ENCODE peak calls at places on chromosomes 12 and 14, in eight cellular contexts. One of them, this sample, is unnamed.

GRCh38 chr12:17334784-17335183 is 728.8 kb upstream of the LMO3 start:
- DNase-seq in GM04504: no peak
- DNase-seq in T follicular helper cell: no peak
- DNase-seq in foreskin keratinocyte: no peak
- DNase-seq in EL: no peak
- DNase-seq in iPS-NIHi11: no peak
- DNase-seq in IMR-90: no peak
- DNase-seq in activated T-cell treated with anti-CD3 and anti-CD28 coated beads, Interleukin-2, amount 50 U/mL, for 72 hours: no peak
- DNase-seq in this sample: no peak

GRCh38 chr12:63967781-63968180 is 123.3 kb downstream of the SRGAP1 start:
- DNase-seq in iPS-NIHi11: no peak
- DNase-seq in T follicular helper cell: no peak
- DNase-seq in GM04504: no peak
- DNase-seq in activated T-cell treated with anti-CD3 and anti-CD28 coated beads, Interleukin-2, amount 50 U/mL, for 72 hours: no peak
- DNase-seq in foreskin keratinocyte: peak
- DNase-seq in IMR-90: peak
- DNase-seq in EL: peak
- DNase-seq in this sample: peak

GRCh38 chr12:112916270-112916669 is 9.5 kb downstream of the OAS1 start:
- DNase-seq in foreskin keratinocyte: peak
- DNase-seq in T follicular helper cell: no peak
- DNase-seq in IMR-90: no peak
- DNase-seq in EL: peak
- DNase-seq in GM04504: no peak
- DNase-seq in iPS-NIHi11: no peak
- DNase-seq in activated T-cell treated with anti-CD3 and anti-CD28 coated beads, Interleukin-2, amount 50 U/mL, for 72 hours: no peak
- DNase-seq in this sample: peak

GRCh38 chr12:119835068-119835467 is 42.1 kb downstream of the CIT start:
- DNase-seq in foreskin keratinocyte: no peak
- DNase-seq in activated T-cell treated with anti-CD3 and anti-CD28 coated beads, Interleukin-2, amount 50 U/mL, for 72 hours: no peak
- DNase-seq in IMR-90: peak
- DNase-seq in EL: peak
- DNase-seq in iPS-NIHi11: peak
- DNase-seq in GM04504: no peak
- DNase-seq in T follicular helper cell: no peak
- DNase-seq in this sample: peak

GRCh38 chr12:14238224-14238792 is 127.2 kb upstream of the ATF7IP start:
- DNase-seq in foreskin keratinocyte: no peak
- DNase-seq in iPS-NIHi11: no peak
- DNase-seq in IMR-90: peak
- DNase-seq in GM04504: no peak
- DNase-seq in T follicular helper cell: no peak
- DNase-seq in EL: peak
- DNase-seq in activated T-cell treated with anti-CD3 and anti-CD28 coated beads, Interleukin-2, amount 50 U/mL, for 72 hours: no peak
- DNase-seq in this sample: peak

GRCh38 chr14:79177106-79177505 is 1006.9 kb downstream of the NRXN3 start:
- DNase-seq in T follicular helper cell: no peak
- DNase-seq in IMR-90: no peak
- DNase-seq in iPS-NIHi11: no peak
- DNase-seq in EL: no peak
- DNase-seq in GM04504: no peak
- DNase-seq in activated T-cell treated with anti-CD3 and anti-CD28 coated beads, Interleukin-2, amount 50 U/mL, for 72 hours: no peak
- DNase-seq in foreskin keratinocyte: no peak
- DNase-seq in this sample: no peak

GRCh38 chr12:52836042-52836466 is 1.9 kb upstream of the KRT79 start:
- DNase-seq in GM04504: no peak
- DNase-seq in iPS-NIHi11: no peak
- DNase-seq in foreskin keratinocyte: no peak
- DNase-seq in activated T-cell treated with anti-CD3 and anti-CD28 coated beads, Interleukin-2, amount 50 U/mL, for 72 hours: peak
- DNase-seq in T follicular helper cell: no peak
- DNase-seq in IMR-90: peak
- DNase-seq in EL: peak
- DNase-seq in this sample: peak

GRCh38 chr14:84789012-84789411 is 740.9 kb upstream of the FLRT2 start:
- DNase-seq in activated T-cell treated with anti-CD3 and anti-CD28 coated beads, Interleukin-2, amount 50 U/mL, for 72 hours: no peak
- DNase-seq in foreskin keratinocyte: no peak
- DNase-seq in IMR-90: no peak
- DNase-seq in iPS-NIHi11: no peak
- DNase-seq in EL: no peak
- DNase-seq in T follicular helper cell: no peak
- DNase-seq in GM04504: no peak
- DNase-seq in this sample: no peak

GRCh38 chr12:128853321-128854197 is at the start of gene GLT1D1:
- DNase-seq in T follicular helper cell: no peak
- DNase-seq in foreskin keratinocyte: no peak
- DNase-seq in IMR-90: no peak
- DNase-seq in GM04504: no peak
- DNase-seq in iPS-NIHi11: peak
- DNase-seq in EL: no peak
- DNase-seq in activated T-cell treated with anti-CD3 and anti-CD28 coated beads, Interleukin-2, amount 50 U/mL, for 72 hours: no peak
- DNase-seq in this sample: no peak

GRCh38 chr14:79293482-79293881 is 917.8 kb downstream of the DIO2 start:
- DNase-seq in IMR-90: peak
- DNase-seq in EL: no peak
- DNase-seq in foreskin keratinocyte: no peak
- DNase-seq in activated T-cell treated with anti-CD3 and anti-CD28 coated beads, Interleukin-2, amount 50 U/mL, for 72 hours: no peak
- DNase-seq in T follicular helper cell: no peak
- DNase-seq in GM04504: no peak
- DNase-seq in iPS-NIHi11: peak
- DNase-seq in this sample: no peak

GRCh38 chr14:103250181-103250580 is 83.9 kb upstream of the EIF5 start:
- DNase-seq in T follicular helper cell: no peak
- DNase-seq in activated T-cell treated with anti-CD3 and anti-CD28 coated beads, Interleukin-2, amount 50 U/mL, for 72 hours: no peak
- DNase-seq in iPS-NIHi11: no peak
- DNase-seq in GM04504: no peak
- DNase-seq in foreskin keratinocyte: no peak
- DNase-seq in IMR-90: no peak
- DNase-seq in EL: no peak
- DNase-seq in this sample: no peak

GRCh38 chr12:12684375-12685106 is 11.4 kb downstream of the GPR19 start:
- DNase-seq in foreskin keratinocyte: peak
- DNase-seq in GM04504: no peak
- DNase-seq in IMR-90: peak
- DNase-seq in iPS-NIHi11: peak
- DNase-seq in EL: peak
- DNase-seq in T follicular helper cell: no peak
- DNase-seq in activated T-cell treated with anti-CD3 and anti-CD28 coated beads, Interleukin-2, amount 50 U/mL, for 72 hours: no peak
- DNase-seq in this sample: peak

GRCh38 chr14:97266653-97267052 is 469.5 kb downstream of the VRK1 start:
- DNase-seq in EL: no peak
- DNase-seq in activated T-cell treated with anti-CD3 and anti-CD28 coated beads, Interleukin-2, amount 50 U/mL, for 72 hours: no peak
- DNase-seq in T follicular helper cell: no peak
- DNase-seq in iPS-NIHi11: peak
- DNase-seq in GM04504: peak
- DNase-seq in foreskin keratinocyte: peak
- DNase-seq in IMR-90: no peak
- DNase-seq in this sample: peak

GRCh38 chr12:913919-914718 is 35.4 kb downstream of the RAD52 start:
- DNase-seq in foreskin keratinocyte: peak
- DNase-seq in iPS-NIHi11: no peak
- DNase-seq in GM04504: peak
- DNase-seq in activated T-cell treated with anti-CD3 and anti-CD28 coated beads, Interleukin-2, amount 50 U/mL, for 72 hours: no peak
- DNase-seq in IMR-90: peak
- DNase-seq in T follicular helper cell: no peak
- DNase-seq in EL: peak
- DNase-seq in this sample: peak

GRCh38 chr14:68734231-68734732 is 58.6 kb downstream of the ZFP36L1 start:
- DNase-seq in IMR-90: peak
- DNase-seq in iPS-NIHi11: no peak
- DNase-seq in EL: no peak
- DNase-seq in GM04504: no peak
- DNase-seq in T follicular helper cell: no peak
- DNase-seq in activated T-cell treated with anti-CD3 and anti-CD28 coated beads, Interleukin-2, amount 50 U/mL, for 72 hours: peak
- DNase-seq in foreskin keratinocyte: no peak
- DNase-seq in this sample: peak

GRCh38 chr12:121284551-121285390 is 11.7 kb downstream of the CAMKK2 start:
- DNase-seq in EL: no peak
- DNase-seq in activated T-cell treated with anti-CD3 and anti-CD28 coated beads, Interleukin-2, amount 50 U/mL, for 72 hours: no peak
- DNase-seq in T follicular helper cell: no peak
- DNase-seq in iPS-NIHi11: no peak
- DNase-seq in foreskin keratinocyte: no peak
- DNase-seq in GM04504: no peak
- DNase-seq in IMR-90: peak
- DNase-seq in this sample: no peak

GRCh38 chr12:100199347-100200136 is 1.1 kb upstream of the ACTR6 start:
- DNase-seq in activated T-cell treated with anti-CD3 and anti-CD28 coated beads, Interleukin-2, amount 50 U/mL, for 72 hours: peak
- DNase-seq in iPS-NIHi11: peak
- DNase-seq in IMR-90: no peak
- DNase-seq in GM04504: no peak
- DNase-seq in T follicular helper cell: peak
- DNase-seq in foreskin keratinocyte: peak
- DNase-seq in EL: peak
- DNase-seq in this sample: peak

GRCh38 chr12:80226576-80226975 is 127.2 kb downstream of the OTOGL start:
- DNase-seq in GM04504: no peak
- DNase-seq in EL: peak
- DNase-seq in foreskin keratinocyte: peak
- DNase-seq in iPS-NIHi11: no peak
- DNase-seq in T follicular helper cell: no peak
- DNase-seq in IMR-90: peak
- DNase-seq in activated T-cell treated with anti-CD3 and anti-CD28 coated beads, Interleukin-2, amount 50 U/mL, for 72 hours: no peak
- DNase-seq in this sample: peak

GRCh38 chr12:96427269-96427729 is 27.1 kb upstream of the CDK17 start:
- DNase-seq in EL: peak
- DNase-seq in IMR-90: peak
- DNase-seq in GM04504: peak
- DNase-seq in T follicular helper cell: no peak
- DNase-seq in iPS-NIHi11: no peak
- DNase-seq in activated T-cell treated with anti-CD3 and anti-CD28 coated beads, Interleukin-2, amount 50 U/mL, for 72 hours: peak
- DNase-seq in foreskin keratinocyte: peak
- DNase-seq in this sample: peak

GRCh38 chr14:29885988-29886387 is 41.7 kb downstream of the PRKD1 start:
- DNase-seq in EL: no peak
- DNase-seq in activated T-cell treated with anti-CD3 and anti-CD28 coated beads, Interleukin-2, amount 50 U/mL, for 72 hours: no peak
- DNase-seq in T follicular helper cell: no peak
- DNase-seq in GM04504: no peak
- DNase-seq in iPS-NIHi11: no peak
- DNase-seq in foreskin keratinocyte: no peak
- DNase-seq in IMR-90: no peak
- DNase-seq in this sample: no peak

GRCh38 chr14:97276573-97276972 is 479.4 kb downstream of the VRK1 start:
- DNase-seq in GM04504: no peak
- DNase-seq in IMR-90: no peak
- DNase-seq in EL: no peak
- DNase-seq in iPS-NIHi11: no peak
- DNase-seq in foreskin keratinocyte: no peak
- DNase-seq in T follicular helper cell: no peak
- DNase-seq in activated T-cell treated with anti-CD3 and anti-CD28 coated beads, Interleukin-2, amount 50 U/mL, for 72 hours: no peak
- DNase-seq in this sample: no peak

GRCh38 chr12:4116251-4117111 is 157.1 kb upstream of the CCND2 start:
- DNase-seq in GM04504: peak
- DNase-seq in foreskin keratinocyte: peak
- DNase-seq in iPS-NIHi11: no peak
- DNase-seq in IMR-90: peak
- DNase-seq in EL: peak
- DNase-seq in T follicular helper cell: no peak
- DNase-seq in activated T-cell treated with anti-CD3 and anti-CD28 coated beads, Interleukin-2, amount 50 U/mL, for 72 hours: no peak
- DNase-seq in this sample: peak

GRCh38 chr14:96626121-96626768 is 124.1 kb downstream of the PAPOLA start:
- DNase-seq in EL: no peak
- DNase-seq in activated T-cell treated with anti-CD3 and anti-CD28 coated beads, Interleukin-2, amount 50 U/mL, for 72 hours: no peak
- DNase-seq in T follicular helper cell: no peak
- DNase-seq in GM04504: no peak
- DNase-seq in iPS-NIHi11: no peak
- DNase-seq in IMR-90: no peak
- DNase-seq in foreskin keratinocyte: no peak
- DNase-seq in this sample: no peak

GRCh38 chr12:22121224-22121623 is 75.2 kb downstream of the CMAS start:
- DNase-seq in T follicular helper cell: peak
- DNase-seq in IMR-90: no peak
- DNase-seq in iPS-NIHi11: peak
- DNase-seq in activated T-cell treated with anti-CD3 and anti-CD28 coated beads, Interleukin-2, amount 50 U/mL, for 72 hours: peak
- DNase-seq in EL: no peak
- DNase-seq in foreskin keratinocyte: no peak
- DNase-seq in GM04504: no peak
- DNase-seq in this sample: peak

GRCh38 chr12:104006929-104007328 is 41.3 kb downstream of the TDG start:
- DNase-seq in EL: peak
- DNase-seq in T follicular helper cell: no peak
- DNase-seq in GM04504: no peak
- DNase-seq in foreskin keratinocyte: peak
- DNase-seq in iPS-NIHi11: no peak
- DNase-seq in activated T-cell treated with anti-CD3 and anti-CD28 coated beads, Interleukin-2, amount 50 U/mL, for 72 hours: no peak
- DNase-seq in IMR-90: peak
- DNase-seq in this sample: peak

GRCh38 chr12:113766133-113766879 is 199.8 kb downstream of the RBM19 start:
- DNase-seq in foreskin keratinocyte: no peak
- DNase-seq in EL: no peak
- DNase-seq in T follicular helper cell: no peak
- DNase-seq in activated T-cell treated with anti-CD3 and anti-CD28 coated beads, Interleukin-2, amount 50 U/mL, for 72 hours: no peak
- DNase-seq in iPS-NIHi11: peak
- DNase-seq in IMR-90: no peak
- DNase-seq in GM04504: no peak
- DNase-seq in this sample: no peak

GRCh38 chr14:45698462-45699134 is 445.6 kb upstream of the MIS18BP1 start:
- DNase-seq in EL: no peak
- DNase-seq in iPS-NIHi11: no peak
- DNase-seq in GM04504: no peak
- DNase-seq in T follicular helper cell: no peak
- DNase-seq in activated T-cell treated with anti-CD3 and anti-CD28 coated beads, Interleukin-2, amount 50 U/mL, for 72 hours: no peak
- DNase-seq in IMR-90: no peak
- DNase-seq in foreskin keratinocyte: peak
- DNase-seq in this sample: no peak